ENCODE peak calls at places on chromosomes 6 and 20, in five cellular contexts. J is tibial artery, C is Peyer's patch, X is fibroblast of mammary gland, D is activated T-cell treated with anti-CD3 and anti-CD28 coated beads for 4 hours. H is an unnamed sample.

GRCh38 chr6:56760842-56761241 is 118.2 kb upstream of the DST start:
- DNase-seq in J (no peak), C (no peak), X (no peak), D (no peak), H (no peak)

GRCh38 chr6:152398316-152398715 is 238.8 kb downstream of the SYNE1 start:
- DNase-seq in J (no peak), C (no peak), X (no peak), D (no peak), H (no peak)

GRCh38 chr6:31737315-31738047 is 1.2 kb upstream of the CLIC1 start:
- DNase-seq in J (no peak), C (peak; percentile 62), X (peak; percentile 30), D (no peak), H (no peak)

GRCh38 chr6:60687085-60687484 is 1598.9 kb downstream of the KHDRBS2 start:
- DNase-seq in J (no peak), C (no peak), X (no peak), D (no peak), H (no peak)

GRCh38 chr6:138337076-138337475 is 40.6 kb upstream of the SMIM28 start:
- DNase-seq in J (no peak), C (no peak), X (no peak), D (no peak), H (no peak)

GRCh38 chr20:17916365-17916996 is 52.1 kb downstream of the SNX5 start:
- DNase-seq in J (no peak), C (peak; percentile 41), X (no peak), D (no peak), H (no peak)

GRCh38 chr20:25005220-25005619 is 12.7 kb upstream of the APMAP start:
- DNase-seq in J (no peak), C (peak; percentile 48), X (peak; percentile 6), D (no peak), H (no peak)

GRCh38 chr6:52909131-52909530 is 367 bp downstream of the GSTA3 start:
- DNase-seq in J (no peak), C (no peak), X (peak; percentile 24), D (no peak), H (no peak)

GRCh38 chr20:22921595-22922421 is 113.3 kb upstream of the SSTR4 start:
- DNase-seq in J (no peak), C (no peak), X (peak; percentile 69), D (no peak), H (no peak)

GRCh38 chr20:45311589-45312211 is 3.6 kb upstream of the MATN4 start:
- DNase-seq in J (peak; percentile 35), C (peak; percentile 81), X (peak; percentile 45), D (peak; percentile 46), H (no peak)

GRCh38 chr20:62282877-62283503 is 19.8 kb upstream of the ADRM1 start:
- DNase-seq in J (no peak), C (no peak), X (no peak), D (no peak), H (no peak)

GRCh38 chr6:3913077-3913957 is 64.1 kb downstream of the FAM50B start:
- DNase-seq in J (peak; percentile 80), C (peak; percentile 56), X (peak; percentile 99), D (no peak), H (peak; percentile 67)

GRCh38 chr6:158231551-158232444 is 63.6 kb downstream of the GTF2H5 start:
- DNase-seq in J (peak; percentile 56), C (peak; percentile 85), X (no peak), D (peak; percentile 61), H (no peak)

GRCh38 chr20:63819224-63819917 is 11.7 kb downstream of the ZBTB46 start:
- DNase-seq in J (no peak), C (peak; percentile 67), X (peak; percentile 28), D (no peak), H (no peak)

GRCh38 chr20:41408986-41409385 is 42.4 kb upstream of the EMILIN3 start:
- DNase-seq in J (no peak), C (no peak), X (no peak), D (no peak), H (no peak)

GRCh38 chr20:38125157-38126056 is 39.7 kb downstream of the TGM2 start:
- DNase-seq in J (peak; percentile 91), C (peak; percentile 66), X (peak; percentile 21), D (no peak), H (no peak)

GRCh38 chr6:25017932-25018581 is 82.3 kb upstream of the RIPOR2 start:
- DNase-seq in J (peak; percentile 63), C (peak; percentile 89), X (peak; percentile 81), D (peak; percentile 74), H (peak; percentile 71)

GRCh38 chr20:62887147-62887859 is 25.7 kb upstream of the TCFL5 start:
- DNase-seq in J (no peak), C (peak; percentile 82), X (peak; percentile 77), D (no peak), H (no peak)

GRCh38 chr6:87543836-87544735 is 45.7 kb downstream of the RARS2 start:
- DNase-seq in J (no peak), C (no peak), X (no peak), D (no peak), H (no peak)

GRCh38 chr6:151999194-151999593 is 191.7 kb downstream of the ESR1 start:
- DNase-seq in J (no peak), C (no peak), X (peak; percentile 61), D (no peak), H (no peak)

GRCh38 chr20:1555952-1556351 is 1.6 kb downstream of the SIRPD start:
- DNase-seq in J (no peak), C (no peak), X (no peak), D (no peak), H (no peak)

GRCh38 chr20:23249541-23249940 is 101.0 kb upstream of the NXT1 start:
- DNase-seq in J (no peak), C (no peak), X (no peak), D (no peak), H (no peak)

GRCh38 chr6:87929843-87930288 is 117.8 kb upstream of the SPACA1 start:
- DNase-seq in J (peak; percentile 91), C (peak; percentile 93), X (peak; percentile 83), D (peak; percentile 25), H (peak; percentile 49)

GRCh38 chr20:60010689-60011417 is 52.6 kb downstream of the CDH26 start:
- DNase-seq in J (no peak), C (no peak), X (no peak), D (no peak), H (no peak)